ENCODE peak calls at places on chromosome 21, in four cellular contexts. One of them, this sample, is unnamed.

GRCh38 chr21:46564391-46564790 is 40.5 kb downstream of the S100B start:
- DNase-seq in ovary: no peak
- DNase-seq in uterus: no peak
- DNase-seq in thyroid gland: no peak
- DNase-seq in this sample: no peak

GRCh38 chr21:20570824-20571232 is 427.4 kb upstream of the NCAM2 start:
- DNase-seq in ovary: no peak
- DNase-seq in uterus: no peak
- DNase-seq in thyroid gland: no peak
- DNase-seq in this sample: no peak

GRCh38 chr21:15209224-15209623 is 144.4 kb upstream of the NRIP1 start:
- DNase-seq in ovary: no peak
- DNase-seq in uterus: no peak
- DNase-seq in thyroid gland: no peak
- DNase-seq in this sample: no peak

GRCh38 chr21:31530918-31531705 is 128.4 kb upstream of the SOD1 start:
- DNase-seq in ovary: no peak
- DNase-seq in uterus: no peak
- DNase-seq in thyroid gland: peak; percentile 49
- DNase-seq in this sample: no peak

GRCh38 chr21:44300262-44300959 is 558 bp downstream of the PFKL start:
- DNase-seq in ovary: peak; percentile 67
- DNase-seq in uterus: peak; percentile 63
- DNase-seq in thyroid gland: peak; percentile 78
- DNase-seq in this sample: peak; percentile 63

GRCh38 chr21:46028547-46029200 is 47.1 kb downstream of the COL6A1 start:
- DNase-seq in ovary: no peak
- DNase-seq in uterus: peak; percentile 77
- DNase-seq in thyroid gland: no peak
- DNase-seq in this sample: no peak

GRCh38 chr21:31471865-31472264 is 127.8 kb upstream of the TIAM1 start:
- DNase-seq in ovary: no peak
- DNase-seq in uterus: no peak
- DNase-seq in thyroid gland: no peak
- DNase-seq in this sample: no peak

GRCh38 chr21:43970551-43970950 is 41.6 kb upstream of the TRAPPC10 start:
- DNase-seq in ovary: no peak
- DNase-seq in uterus: no peak
- DNase-seq in thyroid gland: no peak
- DNase-seq in this sample: no peak

GRCh38 chr21:40445349-40445921 is 401.5 kb downstream of the DSCAM start:
- DNase-seq in ovary: no peak
- DNase-seq in uterus: no peak
- DNase-seq in thyroid gland: no peak
- DNase-seq in this sample: no peak

GRCh38 chr21:29771491-29772066 is 168.2 kb downstream of the GRIK1 start:
- DNase-seq in ovary: no peak
- DNase-seq in uterus: no peak
- DNase-seq in thyroid gland: no peak
- DNase-seq in this sample: no peak

GRCh38 chr21:44835647-44835973 is 17.7 kb upstream of the SUMO3 start:
- DNase-seq in ovary: no peak
- DNase-seq in uterus: no peak
- DNase-seq in thyroid gland: no peak
- DNase-seq in this sample: no peak

GRCh38 chr21:16239659-16240265 is 510.0 kb downstream of the USP25 start:
- DNase-seq in ovary: no peak
- DNase-seq in uterus: no peak
- DNase-seq in thyroid gland: no peak
- DNase-seq in this sample: no peak

GRCh38 chr21:16488042-16488441 is 758.3 kb downstream of the USP25 start:
- DNase-seq in ovary: no peak
- DNase-seq in uterus: no peak
- DNase-seq in thyroid gland: no peak
- DNase-seq in this sample: no peak

GRCh38 chr21:34280987-34281386 is 82.8 kb upstream of the KCNE2 start:
- DNase-seq in ovary: peak; percentile 27
- DNase-seq in uterus: no peak
- DNase-seq in thyroid gland: no peak
- DNase-seq in this sample: no peak

GRCh38 chr21:44527983-44528633 is 11.9 kb downstream of the KRTAP10-1 start:
- DNase-seq in ovary: no peak
- DNase-seq in uterus: peak; percentile 1
- DNase-seq in thyroid gland: no peak
- DNase-seq in this sample: no peak

GRCh38 chr21:29164330-29164942 is 34.0 kb downstream of the MAP3K7CL start:
- DNase-seq in ovary: no peak
- DNase-seq in uterus: no peak
- DNase-seq in thyroid gland: no peak
- DNase-seq in this sample: no peak

GRCh38 chr21:45003331-45004058 is 63.7 kb downstream of the SLX9 start:
- DNase-seq in ovary: no peak
- DNase-seq in uterus: no peak
- DNase-seq in thyroid gland: no peak
- DNase-seq in this sample: no peak

GRCh38 chr21:18411565-18411964 is 8.0 kb upstream of the TMPRSS15 start:
- DNase-seq in ovary: no peak
- DNase-seq in uterus: no peak
- DNase-seq in thyroid gland: no peak
- DNase-seq in this sample: no peak

GRCh38 chr21:34865922-34866271 is 183.2 kb downstream of the RUNX1 start:
- DNase-seq in ovary: no peak
- DNase-seq in uterus: no peak
- DNase-seq in thyroid gland: no peak
- DNase-seq in this sample: no peak

GRCh38 chr21:39373634-39374033 is 24.7 kb upstream of the HMGN1 start:
- DNase-seq in ovary: no peak
- DNase-seq in uterus: no peak
- DNase-seq in thyroid gland: no peak
- DNase-seq in this sample: no peak

GRCh38 chr21:28938726-28939125 is 54.0 kb downstream of the LTN1 start:
- DNase-seq in ovary: no peak
- DNase-seq in uterus: no peak
- DNase-seq in thyroid gland: no peak
- DNase-seq in this sample: no peak

GRCh38 chr21:25967566-25968438 is 202.8 kb downstream of the APP start:
- DNase-seq in ovary: no peak
- DNase-seq in uterus: no peak
- DNase-seq in thyroid gland: no peak
- DNase-seq in this sample: no peak

GRCh38 chr21:34791776-34792503 is 123.1 kb downstream of the CLIC6 start:
- DNase-seq in ovary: no peak
- DNase-seq in uterus: no peak
- DNase-seq in thyroid gland: no peak
- DNase-seq in this sample: no peak

GRCh38 chr21:42515708-42516502 is 2.3 kb downstream of the SLC37A1 start:
- DNase-seq in ovary: no peak
- DNase-seq in uterus: no peak
- DNase-seq in thyroid gland: peak; percentile 96
- DNase-seq in this sample: no peak
- H3K4me3 ChIP-seq in ovary: no peak overlapping the region
- H3K4me3 ChIP-seq in uterus: no peak overlapping the region
- H3K4me3 ChIP-seq in thyroid gland: no peak overlapping the region
- H3K4me3 ChIP-seq in this sample: no peak overlapping the region

GRCh38 chr21:42837421-42838211 is 41.7 kb downstream of the WDR4 start:
- DNase-seq in ovary: peak; percentile 8
- DNase-seq in uterus: peak; percentile 9
- DNase-seq in thyroid gland: no peak
- DNase-seq in this sample: peak; percentile 81
- TF ChIP-seq POLR2A in ovary: no peak
- TF ChIP-seq POLR2A in uterus: no peak
- TF ChIP-seq POLR2A in thyroid gland: no peak
- TF ChIP-seq POLR2A in this sample: no peak

GRCh38 chr21:33035147-33035546 is 9.4 kb downstream of the OLIG2 start:
- DNase-seq in ovary: no peak
- DNase-seq in uterus: no peak
- DNase-seq in thyroid gland: no peak
- DNase-seq in this sample: no peak

GRCh38 chr21:33032434-33033047 is 6.8 kb downstream of the OLIG2 start:
- DNase-seq in ovary: no peak
- DNase-seq in uterus: no peak
- DNase-seq in thyroid gland: no peak
- DNase-seq in this sample: no peak

GRCh38 chr21:33033961-33034413 is 8.3 kb downstream of the OLIG2 start:
- DNase-seq in ovary: no peak
- DNase-seq in uterus: no peak
- DNase-seq in thyroid gland: no peak
- DNase-seq in this sample: no peak

GRCh38 chr21:33031562-33031961 is 5.8 kb downstream of the OLIG2 start:
- DNase-seq in ovary: no peak
- DNase-seq in uterus: no peak
- DNase-seq in thyroid gland: no peak
- DNase-seq in this sample: no peak

DNA sequence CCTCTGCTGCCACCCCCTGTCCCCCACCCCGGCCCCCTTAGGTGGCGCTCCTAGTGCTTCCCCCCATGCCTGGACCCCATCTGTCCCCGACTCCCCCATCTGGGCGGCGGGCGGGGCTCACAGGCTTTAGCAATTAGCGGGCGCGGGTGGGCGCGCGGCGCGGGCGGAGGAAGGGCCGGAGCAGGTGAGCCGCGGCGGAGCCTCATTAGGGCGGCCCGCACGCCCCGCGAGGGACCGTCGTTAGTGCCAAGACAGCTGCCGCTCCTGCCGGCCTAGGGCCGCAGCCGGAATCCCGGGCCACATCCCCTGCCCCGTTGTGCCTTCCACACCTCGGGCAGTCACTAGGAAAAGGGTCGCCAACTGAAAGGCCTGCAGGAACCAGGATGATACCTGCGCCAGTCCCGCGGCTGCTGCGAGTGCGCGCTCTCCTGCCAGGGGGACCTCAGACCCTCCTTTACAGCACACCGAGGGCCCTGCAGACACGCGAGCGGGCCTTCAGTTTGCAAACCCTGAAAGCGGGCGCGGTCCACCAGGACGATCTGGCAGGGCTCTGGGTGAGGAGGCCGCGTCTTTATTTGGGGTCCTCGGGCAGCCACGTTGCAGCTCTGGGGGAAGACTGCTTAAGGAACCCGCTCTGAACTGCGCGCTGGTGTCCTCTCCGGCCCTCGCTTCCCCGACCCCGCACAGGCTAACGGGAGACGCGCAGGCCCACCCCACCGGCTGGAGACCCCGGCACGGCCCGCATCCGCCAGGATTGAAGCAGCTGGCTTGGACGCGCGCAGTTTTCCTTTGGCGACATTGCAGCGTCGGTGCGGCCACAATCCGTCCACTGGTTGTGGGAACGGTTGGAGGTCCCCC is 7.6 kb downstream of the OLIG2 start:
- DNase-seq in ovary: no peak
- DNase-seq in uterus: no peak
- DNase-seq in thyroid gland: no peak
- DNase-seq in this sample: no peak
- H3K4me3 ChIP-seq in ovary: no peak overlapping the region
- H3K4me3 ChIP-seq in uterus: no peak overlapping the region
- H3K4me3 ChIP-seq in thyroid gland: no peak overlapping the region
- H3K4me3 ChIP-seq in this sample: no peak overlapping the region

DNA sequence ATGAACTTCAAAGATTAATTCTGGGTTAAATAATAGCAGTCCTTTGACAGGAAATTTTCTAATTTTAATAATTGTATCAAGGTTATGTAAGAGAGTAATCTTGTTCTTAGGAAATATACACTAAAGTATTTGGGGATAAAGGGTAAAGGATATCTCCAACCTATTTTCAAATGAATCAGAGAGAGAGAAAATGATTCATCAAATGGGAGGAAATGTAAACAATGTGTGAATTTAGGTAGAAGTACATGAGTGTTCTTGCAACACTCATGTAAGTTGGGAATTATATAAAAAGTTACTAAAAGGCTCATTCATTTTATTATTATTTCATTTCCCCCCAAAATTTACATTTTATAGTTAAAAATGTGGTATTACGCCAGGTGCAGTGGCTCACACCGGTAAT is 20.4 kb upstream of the SIM2 start:
- DNase-seq in ovary: no peak
- DNase-seq in uterus: no peak
- DNase-seq in thyroid gland: no peak
- DNase-seq in this sample: no peak
- TF ChIP-seq POLR2A in ovary: no peak
- TF ChIP-seq POLR2A in uterus: no peak
- TF ChIP-seq POLR2A in thyroid gland: no peak
- TF ChIP-seq POLR2A in this sample: no peak